ENCODE peak calls at places on chromosomes 16 and 17, in seven cellular contexts. Z is A549, S is keratinocyte, B is heart left ventricle, G is mammary epithelial cell, O is sigmoid colon, K is MM.1S. F is an unnamed sample.

GRCh38 chr16:34802396-34802795 is 1343.0 kb downstream of the TP53TG3F start:
- DNase-seq in Z (no peak), S (no peak), B (no peak), G (no peak), O (no peak), K (no peak), F (no peak)

GRCh38 chr17:58936295-58936694 is 170.4 kb downstream of the TRIM37 start:
- DNase-seq in Z (no peak), S (no peak), B (no peak), G (no peak), O (no peak), K (no peak), F (no peak)

GRCh38 chr17:17151055-17151454 is 55.1 kb downstream of the PLD6 start:
- DNase-seq in Z (peak; percentile 44), S (no peak), B (no peak), G (peak; percentile 91), O (no peak), K (no peak), F (peak; percentile 82)

GRCh38 chr16:56971768-56972043 is 10.0 kb downstream of the CETP start:
- DNase-seq in Z (no peak), S (no peak), B (no peak), G (no peak), O (no peak), K (no peak), F (no peak)

GRCh38 chr16:50743575-50744225 is 1.8 kb downstream of the CYLD start:
- DNase-seq in Z (no peak), S (no peak), B (no peak), G (no peak), O (no peak), K (no peak), F (no peak)

GRCh38 chr17:65677932-65678331 is 116.5 kb upstream of the AXIN2 start:
- DNase-seq in Z (no peak), S (no peak), B (no peak), G (no peak), O (no peak), K (no peak), F (peak; percentile 41)

GRCh38 chr17:70109497-70109896 is 34.5 kb downstream of the KCNJ16 start:
- DNase-seq in Z (no peak), S (no peak), B (no peak), G (no peak), O (no peak), K (no peak), F (no peak)

GRCh38 chr16:66383551-66383950 is 17.1 kb downstream of the CDH5 start:
- DNase-seq in Z (no peak), S (no peak), B (no peak), G (no peak), O (peak; percentile 56), K (no peak), F (no peak)

GRCh38 chr17:30232015-30232821 is 3.3 kb downstream of the SLC6A4 start:
- DNase-seq in Z (no peak), S (no peak), B (no peak), G (no peak), O (no peak), K (no peak), F (no peak)

GRCh38 chr17:10993126-10993525 is 155.2 kb upstream of the PIRT start:
- DNase-seq in Z (no peak), S (no peak), B (peak; percentile 36), G (no peak), O (no peak), K (no peak), F (no peak)

GRCh38 chr17:56973520-56973919 is 4.4 kb upstream of the SCPEP1 start:
- DNase-seq in Z (no peak), S (no peak), B (no peak), G (peak; percentile 82), O (no peak), K (no peak), F (peak; percentile 89)

GRCh38 chr16:51048544-51048943 is 102.5 kb downstream of the SALL1 start:
- DNase-seq in Z (no peak), S (no peak), B (no peak), G (peak; percentile 24), O (no peak), K (no peak), F (no peak)

GRCh38 chr16:85136705-85137322 is 24.5 kb upstream of the CIBAR2 start:
- DNase-seq in Z (no peak), S (no peak), B (peak; percentile 78), G (no peak), O (peak; percentile 83), K (no peak), F (no peak)

GRCh38 chr17:41540921-41541625 is 13.0 kb upstream of the KRT19 start:
- DNase-seq in Z (no peak), S (no peak), B (no peak), G (peak; percentile 88), O (no peak), K (no peak), F (peak; percentile 76)

GRCh38 chr16:1299868-1300203 is 9.6 kb upstream of the UBE2I start:
- DNase-seq in Z (no peak), S (no peak), B (no peak), G (no peak), O (no peak), K (no peak), F (no peak)

GRCh38 chr16:73214825-73215481 is 167.0 kb upstream of the ZFHX3 start:
- DNase-seq in Z (no peak), S (no peak), B (no peak), G (no peak), O (no peak), K (no peak), F (no peak)

GRCh38 chr17:73160980-73161630 is 3.7 kb upstream of the SSTR2 start:
- DNase-seq in Z (no peak), S (no peak), B (no peak), G (no peak), O (no peak), K (no peak), F (no peak)

GRCh38 chr17:38430822-38431221 is 2.6 kb downstream of the ARHGAP23 start:
- DNase-seq in Z (no peak), S (no peak), B (no peak), G (no peak), O (no peak), K (no peak), F (no peak)

GRCh38 chr17:3979276-3979583 is 15.0 kb upstream of the ATP2A3 start:
- DNase-seq in Z (no peak), S (no peak), B (no peak), G (no peak), O (no peak), K (no peak), F (no peak)

GRCh38 chr17:50344712-50345380 is 1.1 kb upstream of the XYLT2 start:
- DNase-seq in Z (no peak), S (no peak), B (no peak), G (no peak), O (peak; percentile 66), K (no peak), F (no peak)

GRCh38 chr16:1745900-1746692 is 25.2 kb downstream of the NME3 start:
- DNase-seq in Z (no peak), S (no peak), B (no peak), G (no peak), O (no peak), K (no peak), F (no peak)

GRCh38 chr16:71479420-71479819 is 9.7 kb downstream of the ZNF19 start:
- DNase-seq in Z (no peak), S (no peak), B (no peak), G (no peak), O (no peak), K (no peak), F (peak; percentile 35)

GRCh38 chr17:55895112-55895759 is 144.4 kb downstream of the PCTP start:
- DNase-seq in Z (no peak), S (no peak), B (no peak), G (no peak), O (no peak), K (no peak), F (no peak)

GRCh38 chr17:6279659-6280058 is 155.3 kb downstream of the AIPL1 start:
- DNase-seq in Z (no peak), S (peak; percentile 21), B (no peak), G (peak; percentile 88), O (no peak), K (peak; percentile 86), F (peak; percentile 80)

GRCh38 chr16:58497935-58498334 is 2.0 kb upstream of the NDRG4 start:
- DNase-seq in Z (no peak), S (no peak), B (no peak), G (no peak), O (no peak), K (no peak), F (no peak)

GRCh38 chr16:49980166-49980565 is 44.9 kb upstream of the CNEP1R1 start:
- DNase-seq in Z (no peak), S (no peak), B (no peak), G (no peak), O (no peak), K (no peak), F (no peak)

GRCh38 chr16:67666538-67667433 is at the start of the genes C16orf86 and ENKD1:
- DNase-seq in Z (peak; percentile 79), S (no peak), B (peak; percentile 89), G (peak; percentile 33), O (peak; percentile 92), K (peak; percentile 89), F (peak; percentile 34)

GRCh38 chr17:67078292-67078691 is 33.9 kb downstream of the CACNG1 start:
- DNase-seq in Z (no peak), S (no peak), B (no peak), G (no peak), O (no peak), K (no peak), F (no peak)
- H3K4me3 ChIP-seq in Z (no peak overlapping the region), S (no peak overlapping the region), B (no peak overlapping the region), G (no peak overlapping the region), O (no peak overlapping the region), K (no peak overlapping the region), F (no peak overlapping the region)

GRCh38 chr17:76370261-76370993 is 14.0 kb upstream of the SPHK1 start:
- DNase-seq in Z (peak; percentile 79), S (peak; percentile 71), B (peak; percentile 92), G (peak; percentile 95), O (peak; percentile 90), K (no peak), F (peak; percentile 93)
- TF ChIP-seq CTCF in Z (peak; percentile 92), S (peak; percentile 57), B (peak; percentile 44), G (peak; percentile 62), O (peak; percentile 24), K (peak; percentile 18), F (peak; percentile 42)

DNA sequence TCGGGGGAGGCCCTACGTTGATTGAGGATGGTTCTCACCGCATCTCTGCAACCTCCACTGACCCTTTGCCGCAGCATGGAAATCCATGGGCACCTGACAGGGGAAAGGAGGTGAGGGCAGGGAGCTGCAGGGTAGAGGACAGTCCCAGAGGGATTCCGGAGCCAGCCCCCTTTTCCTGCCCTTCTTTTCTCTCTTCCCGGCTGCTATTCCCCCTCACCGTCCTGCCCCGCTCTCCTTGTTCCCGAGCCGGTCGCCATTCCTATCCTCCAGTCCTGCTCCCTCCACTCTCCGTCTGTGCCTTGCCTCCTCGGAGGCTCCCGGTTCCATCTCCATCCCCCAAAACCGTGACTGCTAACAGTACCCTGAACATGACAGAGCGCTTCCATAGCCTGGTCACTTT is 4.8 kb downstream of the SPATA32 start:
- DNase-seq in Z (no peak), S (no peak), B (no peak), G (no peak), O (no peak), K (no peak), F (no peak)
- H3K4me3 ChIP-seq in Z (no peak overlapping the region), S (no peak overlapping the region), B (no peak overlapping the region), G (no peak overlapping the region), O (no peak overlapping the region), K (no peak overlapping the region), F (no peak overlapping the region)

DNA sequence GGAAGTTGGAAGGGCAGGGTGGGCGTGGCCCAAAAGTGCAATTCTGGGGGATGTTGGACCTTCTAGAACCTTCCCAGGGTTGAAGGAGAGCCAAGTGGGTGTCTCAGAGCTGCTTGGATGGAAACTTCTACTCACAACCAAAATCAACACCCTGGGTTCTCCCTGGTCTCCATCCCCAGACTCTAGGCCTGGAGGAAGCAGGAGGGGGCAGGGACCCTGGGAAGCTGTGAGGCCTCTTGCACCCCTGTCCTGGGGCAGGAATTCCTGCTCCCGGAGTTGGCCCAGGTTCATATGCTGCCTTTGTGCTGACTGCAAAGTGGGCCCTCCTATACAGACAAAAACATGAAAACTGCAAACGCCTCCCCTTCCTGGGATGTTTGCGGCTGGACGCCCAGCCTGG is 25.1 kb downstream of the TRARG1 start:
- DNase-seq in Z (no peak), S (no peak), B (no peak), G (no peak), O (no peak), K (no peak), F (no peak)
- TF ChIP-seq CTCF in Z (no peak), S (no peak), B (no peak), G (no peak), O (no peak), K (no peak), F (no peak)